ENCODE peak calls at places on chromosomes 4 and X, in four cellular contexts. M is pancreas; J is endodermal cell; Q is CD4-positive, CD25-positive, alpha-beta regulatory T cell. S is an unnamed sample.
A peak's percentile ranks its signal among the peaks of the same experiment; 100 is the strongest.

GRCh38 chr4:139956436-139957107 is 197.4 kb downstream of the MAML3 start:
- DNase-seq in M (no peak), J (no peak), Q (no peak), S (no peak)

GRCh38 chr4:173360587-173361221 is 10.1 kb upstream of the SAP30 start:
- DNase-seq in Q (no peak), M (no peak), J (no peak), S (peak; percentile 10)

GRCh38 chr4:129163427-129163826 is 67.5 kb downstream of the C4orf33 start:
- DNase-seq in M (no peak), J (no peak), Q (no peak), S (no peak)

GRCh38 chrX:10555846-10556245 is 64.5 kb downstream of the MID1 start:
- DNase-seq in J (no peak), Q (no peak), M (no peak), S (no peak)

GRCh38 chrX:18885317-18886004 is 98.5 kb downstream of the PHKA2 start:
- DNase-seq in J (no peak), Q (peak; percentile 6), M (no peak), S (peak; percentile 39)

GRCh38 chr4:168848112-168848511 is 161.9 kb downstream of the CBR4 start:
- DNase-seq in M (no peak), J (no peak), Q (no peak), S (no peak)

GRCh38 chr4:67436742-67437141 is 108.6 kb downstream of the CENPC start:
- DNase-seq in Q (no peak), J (no peak), M (no peak), S (no peak)

GRCh38 chrX:103439161-103439560 is 62.8 kb downstream of the BEX3 start:
- DNase-seq in Q (no peak), J (peak; percentile 81), M (no peak), S (no peak)

GRCh38 chrX:8815460-8816065 is 14.4 kb upstream of the FAM9A start:
- DNase-seq in J (peak; percentile 53), M (no peak), Q (peak; percentile 31), S (peak; percentile 68)

GRCh38 chr4:48898733-48899431 is 7.7 kb downstream of the OCIAD2 start:
- DNase-seq in M (no peak), Q (no peak), J (no peak), S (no peak)
- H3K36me3 ChIP-seq in M (peaks cover 4% of the 10 kb centered on the region), Q (peaks cover 87% of the 10 kb centered on the region), J (peaks cover 23% of the 10 kb centered on the region), S (peaks cover 17% of the 10 kb centered on the region)

DNA sequence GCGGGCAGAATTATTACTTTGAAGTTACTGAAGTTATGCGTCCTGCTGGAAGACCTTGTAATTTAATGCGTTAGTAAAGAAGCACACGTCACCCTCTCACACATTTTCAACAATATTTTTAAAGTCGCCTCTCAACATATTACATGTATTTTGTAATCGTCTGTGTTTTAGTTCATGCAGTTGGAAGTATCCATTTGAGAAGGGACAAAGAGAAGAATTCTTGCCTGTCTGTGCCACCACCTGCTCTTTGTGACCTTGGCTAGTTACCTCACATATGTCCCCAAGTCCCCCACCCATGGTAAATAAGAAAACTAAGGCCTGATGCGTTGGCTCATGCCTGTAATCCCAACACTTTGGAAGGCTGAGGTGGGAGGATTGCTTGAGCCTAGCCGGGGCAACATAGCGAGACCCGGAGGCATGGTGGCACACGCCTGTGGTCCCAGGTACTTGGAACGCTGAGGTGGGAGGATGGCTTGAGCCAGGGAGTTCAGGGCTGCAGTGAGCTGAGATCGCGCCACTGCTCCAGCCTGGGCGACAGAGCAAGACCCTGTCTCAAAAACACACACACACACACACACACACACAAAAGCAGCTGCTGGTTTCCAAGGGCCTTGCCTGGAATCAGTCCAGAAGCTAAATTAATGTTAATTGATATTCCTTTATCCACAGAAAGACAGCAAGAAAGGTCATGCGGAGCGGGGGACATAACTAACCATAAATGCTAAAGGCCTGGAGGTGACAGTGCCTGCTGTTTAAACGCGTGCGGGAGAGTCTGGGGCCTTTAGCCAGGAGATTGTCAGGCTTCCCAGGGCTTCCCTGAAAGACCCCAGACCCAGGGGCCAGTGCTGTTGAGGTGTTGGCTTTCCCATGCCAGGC is 811 bp downstream of the TMEM187 start:
- DNase-seq in M (peak; percentile 56), J (peak; percentile 48), Q (no peak), S (no peak)
- H3K4me3 ChIP-seq in M (peak overlapping the region; percentile 44), J (peak overlapping the region; percentile 89), Q (peak overlapping the region; percentile 83), S (peak overlapping the region; percentile 96)

DNA sequence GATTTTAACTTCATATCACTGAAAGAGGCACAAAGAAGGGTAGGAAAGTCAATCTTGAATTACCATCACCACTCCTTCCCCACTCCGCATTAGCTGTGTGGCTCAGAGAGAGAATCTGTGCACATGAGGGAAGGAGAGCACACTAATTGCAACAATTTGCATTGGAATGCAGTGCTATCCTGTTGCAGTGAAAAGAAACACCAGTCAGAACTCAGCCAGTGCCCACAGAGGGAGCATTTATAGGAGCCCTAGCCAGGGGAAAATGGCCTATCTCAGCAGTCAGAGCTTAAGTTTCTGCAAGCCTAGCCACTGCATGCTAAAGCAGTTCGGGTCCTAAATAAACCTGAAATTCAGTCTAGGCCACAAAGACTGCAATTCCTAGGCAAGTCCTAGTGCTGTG is 159.4 kb upstream of the AR start:
- DNase-seq in J (peak; percentile 45), M (no peak), Q (no peak), S (no peak)
- H3K27me3 ChIP-seq in J (no peaks in the 10 kb centered on the region), M (no peaks in the 10 kb centered on the region), Q (no peaks in the 10 kb centered on the region), S (no peaks in the 10 kb centered on the region)

GRCh38 chr4:186634591-186635128 is 79.3 kb upstream of the MTNR1A start:
- DNase-seq in Q (no peak), J (no peak), M (no peak), S (no peak)

GRCh38 chr4:186628058-186628711 is 72.8 kb upstream of the MTNR1A start:
- DNase-seq in J (no peak), Q (peak; percentile 1), M (no peak), S (no peak)

GRCh38 chr4:186633844-186634243 is 78.5 kb upstream of the MTNR1A start:
- DNase-seq in J (no peak), M (no peak), Q (no peak), S (no peak)

GRCh38 chr4:186627226-186627865 is 72.0 kb upstream of the MTNR1A start:
- DNase-seq in J (peak; percentile 58), Q (peak; percentile 2), M (no peak), S (no peak)

GRCh38 chr4:186630128-186630527 is 74.8 kb upstream of the MTNR1A start:
- DNase-seq in M (no peak), J (no peak), Q (no peak), S (no peak)
- H3K36me3 ChIP-seq in M (peaks cover 3% of the 10 kb centered on the region), J (peaks cover 35% of the 10 kb centered on the region), Q (no peaks in the 10 kb centered on the region), S (peaks cover 7% of the 10 kb centered on the region)

GRCh38 chr4:115113382-115114106 is at the start of gene NDST4:
- DNase-seq in J (no peak), Q (no peak), M (no peak), S (no peak)
- H3K4me3 ChIP-seq in J (no peak within 1 kb of the TSS), Q (no peak within 1 kb of the TSS), M (no peak within 1 kb of the TSS), S (no peak within 1 kb of the TSS)